ENCODE peak calls at places on chromosomes 16 and 17, in five cellular contexts. One of them, this sample, is unnamed.

GRCh38 chr16:53370827-53371226 is 63.4 kb upstream of the RBL2 start:
- DNase-seq in K562: no peak
- DNase-seq in HepG2: no peak
- DNase-seq in GM12878: no peak
- DNase-seq in H1: no peak
- DNase-seq in this sample: no peak

GRCh38 chr16:48383877-48384304 is 1.3 kb downstream of the SIAH1 start:
- DNase-seq in HepG2: peak; percentile 70
- DNase-seq in GM12878: no peak
- DNase-seq in H1: no peak
- DNase-seq in K562: peak; percentile 55
- DNase-seq in this sample: peak; percentile 35

GRCh38 chr16:11129378-11129781 is 126.6 kb downstream of the SOCS1 start:
- DNase-seq in GM12878: no peak
- DNase-seq in HepG2: no peak
- DNase-seq in K562: peak; percentile 38
- DNase-seq in H1: no peak
- DNase-seq in this sample: no peak

GRCh38 chr17:62735027-62735651 is 73.0 kb downstream of the MARCHF10 start:
- DNase-seq in K562: no peak
- DNase-seq in GM12878: no peak
- DNase-seq in HepG2: no peak
- DNase-seq in H1: no peak
- DNase-seq in this sample: no peak

GRCh38 chr16:80899804-80900592 is 95.6 kb upstream of the CDYL2 start:
- DNase-seq in GM12878: no peak
- DNase-seq in H1: peak; percentile 23
- DNase-seq in K562: peak; percentile 30
- DNase-seq in HepG2: peak; percentile 52
- DNase-seq in this sample: no peak

GRCh38 chr17:37676115-37676925 is 33.1 kb upstream of the DDX52 start:
- DNase-seq in GM12878: no peak
- DNase-seq in K562: no peak
- DNase-seq in H1: no peak
- DNase-seq in HepG2: peak; percentile 94
- DNase-seq in this sample: no peak

GRCh38 chr17:81438688-81439087 is 43.4 kb downstream of the BAHCC1 start:
- DNase-seq in GM12878: no peak
- DNase-seq in H1: no peak
- DNase-seq in K562: no peak
- DNase-seq in HepG2: no peak
- DNase-seq in this sample: no peak

GRCh38 chr16:74954763-74955162 is 30.2 kb downstream of the WDR59 start:
- DNase-seq in H1: no peak
- DNase-seq in GM12878: no peak
- DNase-seq in K562: no peak
- DNase-seq in HepG2: no peak
- DNase-seq in this sample: no peak

GRCh38 chr17:48499248-48499647 is 31.6 kb downstream of the HOXB1 start:
- DNase-seq in HepG2: no peak
- DNase-seq in H1: no peak
- DNase-seq in K562: no peak
- DNase-seq in GM12878: no peak
- DNase-seq in this sample: no peak

GRCh38 chr17:21242780-21243515 is 10.3 kb downstream of the NATD1 start:
- DNase-seq in GM12878: no peak
- DNase-seq in HepG2: no peak
- DNase-seq in H1: no peak
- DNase-seq in K562: no peak
- DNase-seq in this sample: no peak

GRCh38 chr17:64393000-64393402 is 2.3 kb upstream of the PECAM1 start:
- DNase-seq in GM12878: no peak
- DNase-seq in HepG2: no peak
- DNase-seq in K562: peak; percentile 76
- DNase-seq in H1: no peak
- DNase-seq in this sample: no peak

GRCh38 chr16:14436410-14436955 is 193.6 kb downstream of the PARN start:
- DNase-seq in H1: no peak
- DNase-seq in HepG2: no peak
- DNase-seq in GM12878: no peak
- DNase-seq in K562: no peak
- DNase-seq in this sample: no peak

GRCh38 chr17:36092228-36092627 is 2.3 kb upstream of the CCL3 start:
- DNase-seq in HepG2: no peak
- DNase-seq in K562: no peak
- DNase-seq in H1: no peak
- DNase-seq in GM12878: peak; percentile 47
- DNase-seq in this sample: no peak

GRCh38 chr17:78723001-78723796 is 58.9 kb downstream of the CYTH1 start:
- DNase-seq in GM12878: no peak
- DNase-seq in K562: no peak
- DNase-seq in HepG2: no peak
- DNase-seq in H1: peak; percentile 83
- DNase-seq in this sample: peak; percentile 83

GRCh38 chr16:83779881-83780280 is 27.9 kb upstream of the HSBP1 start:
- DNase-seq in GM12878: no peak
- DNase-seq in K562: no peak
- DNase-seq in HepG2: no peak
- DNase-seq in H1: no peak
- DNase-seq in this sample: no peak

GRCh38 chr17:38729886-38730525 is at the start of gene CISD3:
- DNase-seq in HepG2: peak; percentile 81
- DNase-seq in H1: peak; percentile 84
- DNase-seq in GM12878: no peak
- DNase-seq in K562: peak; percentile 93
- DNase-seq in this sample: peak; percentile 90

GRCh38 chr17:386145-386876 is 33.7 kb upstream of the RPH3AL start:
- DNase-seq in HepG2: peak; percentile 47
- DNase-seq in K562: peak; percentile 69
- DNase-seq in H1: peak; percentile 92
- DNase-seq in GM12878: no peak
- DNase-seq in this sample: peak; percentile 80

GRCh38 chr16:85924675-85925074 is 25.7 kb downstream of the IRF8 start:
- DNase-seq in K562: no peak
- DNase-seq in H1: no peak
- DNase-seq in GM12878: no peak
- DNase-seq in HepG2: no peak
- DNase-seq in this sample: no peak

GRCh38 chr16:84009282-84009681 is 33.3 kb downstream of the SLC38A8 start:
- DNase-seq in HepG2: no peak
- DNase-seq in K562: no peak
- DNase-seq in H1: no peak
- DNase-seq in GM12878: no peak
- DNase-seq in this sample: no peak

GRCh38 chr16:50273888-50274770 is 7.8 kb downstream of the ADCY7 start:
- DNase-seq in H1: no peak
- DNase-seq in K562: no peak
- DNase-seq in GM12878: peak; percentile 64
- DNase-seq in HepG2: no peak
- DNase-seq in this sample: no peak

GRCh38 chr17:11209906-11210305 is 31.1 kb upstream of the SHISA6 start:
- DNase-seq in H1: no peak
- DNase-seq in K562: no peak
- DNase-seq in GM12878: no peak
- DNase-seq in HepG2: no peak
- DNase-seq in this sample: no peak

GRCh38 chr16:79931721-79932120 is 331.2 kb upstream of the MAF start:
- DNase-seq in HepG2: no peak
- DNase-seq in GM12878: no peak
- DNase-seq in K562: no peak
- DNase-seq in H1: no peak
- DNase-seq in this sample: no peak

GRCh38 chr17:7262192-7263070 is at the start of gene CLDN7:
- DNase-seq in K562: no peak
- DNase-seq in HepG2: no peak
- DNase-seq in GM12878: no peak
- DNase-seq in H1: peak; percentile 94
- DNase-seq in this sample: peak; percentile 98

GRCh38 chr17:61255609-61256008 is 144.0 kb upstream of the TBX2 start:
- DNase-seq in K562: no peak
- DNase-seq in GM12878: no peak
- DNase-seq in H1: no peak
- DNase-seq in HepG2: no peak
- DNase-seq in this sample: no peak

GRCh38 chr16:12272264-12272663 is 295.7 kb downstream of the SNX29 start:
- DNase-seq in H1: no peak
- DNase-seq in K562: no peak
- DNase-seq in HepG2: no peak
- DNase-seq in GM12878: no peak
- DNase-seq in this sample: no peak

GRCh38 chr17:234163-235047 is 53.0 kb upstream of the DOC2B start:
- DNase-seq in HepG2: no peak
- DNase-seq in H1: peak; percentile 48
- DNase-seq in K562: no peak
- DNase-seq in GM12878: no peak
- DNase-seq in this sample: no peak

GRCh38 chr17:20996724-20997615 is 45.8 kb downstream of the USP22 start:
- DNase-seq in HepG2: no peak
- DNase-seq in H1: no peak
- DNase-seq in GM12878: no peak
- DNase-seq in K562: no peak
- DNase-seq in this sample: no peak

GRCh38 chr16:88940196-88941050 is 36.6 kb downstream of the CBFA2T3 start:
- DNase-seq in K562: no peak
- DNase-seq in HepG2: no peak
- DNase-seq in GM12878: no peak
- DNase-seq in H1: peak; percentile 72
- DNase-seq in this sample: peak; percentile 61
- H3K4me3 ChIP-seq in K562: no peak overlapping the region
- H3K4me3 ChIP-seq in HepG2: no peak overlapping the region
- H3K4me3 ChIP-seq in GM12878: peak overlapping the region; percentile 56
- H3K4me3 ChIP-seq in H1: peak overlapping the region; percentile 33
- H3K4me3 ChIP-seq in this sample: peak overlapping the region; percentile 58

GRCh38 chr16:1863681-1864460 is 8.1 kb downstream of the MEIOB start:
- DNase-seq in H1: no peak
- DNase-seq in K562: peak; percentile 29
- DNase-seq in HepG2: no peak
- DNase-seq in GM12878: no peak
- DNase-seq in this sample: peak; percentile 49

GRCh38 chr16:1861730-1862129 is 10.2 kb downstream of the MEIOB start:
- DNase-seq in K562: no peak
- DNase-seq in H1: no peak
- DNase-seq in HepG2: no peak
- DNase-seq in GM12878: no peak
- DNase-seq in this sample: no peak

GRCh38 chr16:1862394-1862793 is 9.6 kb downstream of the MEIOB start:
- DNase-seq in K562: no peak
- DNase-seq in HepG2: no peak
- DNase-seq in H1: no peak
- DNase-seq in GM12878: no peak
- DNase-seq in this sample: no peak

GRCh38 chr16:1870365-1871082 is 1.4 kb downstream of the MEIOB start:
- DNase-seq in K562: peak; percentile 32
- DNase-seq in HepG2: peak; percentile 89
- DNase-seq in GM12878: no peak
- DNase-seq in H1: no peak
- DNase-seq in this sample: no peak

DNA sequence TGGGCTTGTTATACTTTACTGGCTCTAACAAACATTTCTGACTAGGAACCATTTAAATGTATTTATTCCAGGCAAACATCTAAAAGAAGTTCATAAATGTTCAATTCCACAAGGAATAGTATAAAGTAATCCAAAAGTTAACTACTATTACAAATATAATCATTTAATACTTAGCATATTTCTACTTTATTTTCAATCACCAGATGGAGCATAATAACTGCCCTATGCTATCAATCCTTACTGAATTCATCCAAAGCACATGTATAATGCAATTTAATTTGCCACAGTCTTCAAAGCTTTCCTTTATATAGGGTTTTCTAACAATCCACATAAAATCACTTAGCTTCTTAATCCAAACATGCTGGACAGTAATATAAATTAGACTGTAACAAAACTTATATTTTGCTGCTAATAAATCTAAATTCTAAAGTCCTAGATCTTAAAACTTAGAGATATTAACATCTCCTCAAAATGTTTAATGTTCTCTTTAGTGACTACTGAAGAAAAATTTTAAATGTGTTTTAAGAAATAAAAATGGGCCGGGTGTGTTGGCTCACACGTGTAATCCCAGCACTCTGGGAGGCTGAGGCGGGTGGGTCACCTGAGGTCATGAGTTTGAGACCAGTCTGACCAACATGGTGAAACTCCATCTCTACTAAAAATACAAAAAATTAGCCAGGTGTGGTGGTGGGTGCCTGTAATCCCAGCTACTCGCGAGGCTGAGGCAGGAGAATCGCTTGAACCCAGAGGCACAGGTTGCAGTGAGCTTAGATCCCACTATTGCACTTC is 5.9 kb downstream of the MEIOB start:
- DNase-seq in K562: no peak
- DNase-seq in HepG2: no peak
- DNase-seq in H1: no peak
- DNase-seq in GM12878: no peak
- DNase-seq in this sample: no peak
- TF ChIP-seq CTCF in K562: no peak
- TF ChIP-seq CTCF in HepG2: no peak
- TF ChIP-seq CTCF in H1: no peak
- TF ChIP-seq CTCF in GM12878: no peak
- TF ChIP-seq CTCF in this sample: no peak

GRCh38 chr16:26905336-26905735 is 161.4 kb upstream of the C16orf82 start:
- DNase-seq in HepG2: no peak
- DNase-seq in GM12878: no peak
- DNase-seq in K562: no peak
- DNase-seq in H1: no peak
- DNase-seq in this sample: no peak
- TF ChIP-seq CREB1 in HepG2: no peak
- TF ChIP-seq CREB1 in GM12878: no peak
- TF ChIP-seq CREB1 in K562: no peak
- TF ChIP-seq CREB1 in H1: no peak
- TF ChIP-seq CREB1 in this sample: no peak

DNA sequence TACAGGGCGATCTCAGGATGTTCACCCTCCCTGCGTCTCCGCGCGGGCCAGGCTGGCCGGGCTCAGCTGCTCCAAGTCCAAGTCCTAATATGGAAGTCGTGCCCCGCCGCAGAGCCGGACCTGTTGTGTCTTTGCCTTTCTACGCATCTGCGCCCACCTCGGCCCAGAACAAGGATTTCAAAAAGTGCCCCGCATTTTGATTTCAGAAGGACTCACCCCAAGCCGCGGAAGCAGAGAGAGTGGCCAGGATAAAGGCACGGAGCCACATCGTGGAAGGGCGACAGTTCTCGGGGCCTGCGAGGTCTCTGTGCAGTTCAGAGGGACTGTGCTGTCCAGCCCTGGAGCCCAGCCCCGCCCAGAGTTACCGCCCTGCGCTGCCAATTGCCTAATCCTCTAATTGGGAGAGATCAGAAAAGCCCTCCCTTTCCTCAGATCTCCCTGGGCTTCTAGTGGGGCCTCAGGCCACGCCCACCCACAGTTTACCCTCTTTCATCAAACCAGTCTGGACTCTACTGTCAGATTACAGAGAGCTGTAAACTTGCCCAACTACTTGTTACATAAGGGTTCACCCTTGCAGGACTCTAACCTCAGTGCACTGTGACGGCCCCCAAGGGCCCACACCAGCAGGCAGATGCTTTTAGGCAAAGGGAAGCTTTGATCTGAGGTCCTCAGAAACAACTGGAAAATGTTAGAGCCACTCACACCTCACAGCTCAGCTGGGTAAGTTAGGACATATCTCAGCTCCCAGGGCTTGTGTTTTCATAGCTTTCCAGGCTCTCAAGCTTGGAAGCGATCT is at the start of gene CES1:
- DNase-seq in GM12878: no peak
- DNase-seq in K562: no peak
- DNase-seq in H1: no peak
- DNase-seq in HepG2: peak; percentile 94
- DNase-seq in this sample: peak; percentile 67
- H3K4me3 ChIP-seq in GM12878: no peak within 1 kb of the TSS
- H3K4me3 ChIP-seq in K562: no peak within 1 kb of the TSS
- H3K4me3 ChIP-seq in H1: peak within 1 kb of the TSS; percentile 15
- H3K4me3 ChIP-seq in HepG2: peak within 1 kb of the TSS; percentile 77
- H3K4me3 ChIP-seq in this sample: no peak within 1 kb of the TSS